ENCODE peak calls at places on chromosomes 16 and 17, in seven cellular contexts. One of them, this sample, is unnamed.

GRCh38 chr17:601462-602303 is 113.0 kb downstream of the VPS53 start:
- DNase-seq in uterus: peak
- DNase-seq in coronary artery: no peak
- DNase-seq in fibroblast of the aortic adventitia: peak
- DNase-seq in astrocyte of the spinal cord: no peak
- DNase-seq in fibroblast of villous mesenchyme: peak
- DNase-seq in T1000: no peak
- DNase-seq in this sample: peak

GRCh38 chr17:80453980-80454556 is 22.3 kb downstream of the NPTX1 start:
- DNase-seq in fibroblast of villous mesenchyme: no peak
- DNase-seq in T1000: no peak
- DNase-seq in fibroblast of the aortic adventitia: peak
- DNase-seq in uterus: no peak
- DNase-seq in coronary artery: no peak
- DNase-seq in astrocyte of the spinal cord: no peak
- DNase-seq in this sample: no peak

GRCh38 chr17:75842963-75843576 is 1.1 kb downstream of the UNC13D start:
- DNase-seq in fibroblast of villous mesenchyme: no peak
- DNase-seq in fibroblast of the aortic adventitia: no peak
- DNase-seq in coronary artery: no peak
- DNase-seq in T1000: no peak
- DNase-seq in uterus: no peak
- DNase-seq in astrocyte of the spinal cord: no peak
- DNase-seq in this sample: no peak

GRCh38 chr16:582614-583331 is 7.1 kb upstream of the RAB40C start:
- DNase-seq in fibroblast of villous mesenchyme: no peak
- DNase-seq in uterus: no peak
- DNase-seq in fibroblast of the aortic adventitia: no peak
- DNase-seq in T1000: no peak
- DNase-seq in astrocyte of the spinal cord: no peak
- DNase-seq in coronary artery: no peak
- DNase-seq in this sample: no peak

GRCh38 chr17:68456529-68457167 is 648 bp downstream of the WIPI1 start:
- DNase-seq in T1000: peak
- DNase-seq in uterus: peak
- DNase-seq in astrocyte of the spinal cord: peak
- DNase-seq in fibroblast of the aortic adventitia: peak
- DNase-seq in fibroblast of villous mesenchyme: peak
- DNase-seq in coronary artery: peak
- DNase-seq in this sample: peak

GRCh38 chr16:9970796-9971195 is 211.4 kb downstream of the GRIN2A start:
- DNase-seq in uterus: no peak
- DNase-seq in fibroblast of villous mesenchyme: no peak
- DNase-seq in astrocyte of the spinal cord: no peak
- DNase-seq in T1000: no peak
- DNase-seq in coronary artery: no peak
- DNase-seq in fibroblast of the aortic adventitia: no peak
- DNase-seq in this sample: no peak

GRCh38 chr16:28606291-28607115 is 3.3 kb downstream of the SULT1A1 start:
- DNase-seq in T1000: no peak
- DNase-seq in astrocyte of the spinal cord: no peak
- DNase-seq in fibroblast of villous mesenchyme: no peak
- DNase-seq in fibroblast of the aortic adventitia: no peak
- DNase-seq in coronary artery: no peak
- DNase-seq in uterus: no peak
- DNase-seq in this sample: no peak

GRCh38 chr17:8126306-8127066 is 2.6 kb upstream of the HES7 start:
- DNase-seq in fibroblast of villous mesenchyme: peak
- DNase-seq in fibroblast of the aortic adventitia: peak
- DNase-seq in T1000: peak
- DNase-seq in astrocyte of the spinal cord: peak
- DNase-seq in coronary artery: no peak
- DNase-seq in uterus: peak
- DNase-seq in this sample: peak

GRCh38 chr16:29141586-29142324 is 156.9 kb downstream of the LAT start:
- DNase-seq in coronary artery: no peak
- DNase-seq in fibroblast of the aortic adventitia: no peak
- DNase-seq in T1000: no peak
- DNase-seq in astrocyte of the spinal cord: no peak
- DNase-seq in fibroblast of villous mesenchyme: no peak
- DNase-seq in uterus: no peak
- DNase-seq in this sample: no peak

GRCh38 chr16:2388875-2389433 is 40.3 kb upstream of the CCNF start:
- DNase-seq in coronary artery: no peak
- DNase-seq in T1000: no peak
- DNase-seq in fibroblast of the aortic adventitia: peak
- DNase-seq in fibroblast of villous mesenchyme: no peak
- DNase-seq in astrocyte of the spinal cord: peak
- DNase-seq in uterus: no peak
- DNase-seq in this sample: no peak